ENCODE peak calls at places on chromosomes 4 and X, in ten cellular contexts. One of them, this sample, is unnamed.

GRCh38 chr4:41216294-41217019 is 2.1 kb upstream of the APBB2 start:
- DNase-seq in MM.1S: peak; percentile 72
- DNase-seq in GM12878: peak; percentile 55
- DNase-seq in PC-3: peak; percentile 83
- DNase-seq in astrocyte: peak; percentile 60
- DNase-seq in neural progenitor cell: peak; percentile 78
- DNase-seq in fibroblast of lung: peak; percentile 76
- DNase-seq in HepG2: peak; percentile 84
- DNase-seq in GM23248: peak; percentile 85
- DNase-seq in GM23338: peak; percentile 87
- DNase-seq in this sample: peak; percentile 75

GRCh38 chr4:1814453-1814852 is 21.4 kb downstream of the FGFR3 start:
- DNase-seq in MM.1S: no peak
- DNase-seq in GM23248: no peak
- DNase-seq in GM23338: no peak
- DNase-seq in neural progenitor cell: no peak
- DNase-seq in astrocyte: no peak
- DNase-seq in PC-3: no peak
- DNase-seq in HepG2: no peak
- DNase-seq in GM12878: no peak
- DNase-seq in fibroblast of lung: no peak
- DNase-seq in this sample: no peak

GRCh38 chrX:148629435-148629834 is 129.0 kb downstream of the AFF2 start:
- DNase-seq in GM23338: no peak
- DNase-seq in fibroblast of lung: no peak
- DNase-seq in MM.1S: no peak
- DNase-seq in GM23248: no peak
- DNase-seq in GM12878: no peak
- DNase-seq in HepG2: no peak
- DNase-seq in PC-3: no peak
- DNase-seq in astrocyte: no peak
- DNase-seq in neural progenitor cell: no peak
- DNase-seq in this sample: no peak

GRCh38 chr4:8001564-8002355 is 62.1 kb upstream of the AFAP1 start:
- DNase-seq in HepG2: no peak
- DNase-seq in MM.1S: no peak
- DNase-seq in PC-3: no peak
- DNase-seq in fibroblast of lung: no peak
- DNase-seq in GM23338: no peak
- DNase-seq in neural progenitor cell: no peak
- DNase-seq in astrocyte: no peak
- DNase-seq in GM23248: no peak
- DNase-seq in GM12878: no peak
- DNase-seq in this sample: no peak

GRCh38 chrX:70033348-70033747 is 16.4 kb downstream of the AWAT2 start:
- DNase-seq in fibroblast of lung: peak; percentile 40
- DNase-seq in GM23338: peak; percentile 76
- DNase-seq in neural progenitor cell: peak; percentile 57
- DNase-seq in GM23248: peak; percentile 48
- DNase-seq in astrocyte: no peak
- DNase-seq in GM12878: no peak
- DNase-seq in MM.1S: no peak
- DNase-seq in HepG2: peak; percentile 3
- DNase-seq in PC-3: peak; percentile 59
- DNase-seq in this sample: no peak

GRCh38 chr4:169167958-169168357 is 102.8 kb downstream of the SH3RF1 start:
- DNase-seq in GM12878: peak; percentile 35
- DNase-seq in GM23248: no peak
- DNase-seq in astrocyte: no peak
- DNase-seq in HepG2: no peak
- DNase-seq in MM.1S: no peak
- DNase-seq in GM23338: no peak
- DNase-seq in neural progenitor cell: no peak
- DNase-seq in fibroblast of lung: no peak
- DNase-seq in PC-3: no peak
- DNase-seq in this sample: no peak

GRCh38 chrX:110402091-110402854 is 43.6 kb downstream of the RTL9 start:
- DNase-seq in neural progenitor cell: no peak
- DNase-seq in GM23248: peak; percentile 86
- DNase-seq in GM12878: no peak
- DNase-seq in HepG2: no peak
- DNase-seq in MM.1S: no peak
- DNase-seq in fibroblast of lung: peak; percentile 69
- DNase-seq in GM23338: peak; percentile 33
- DNase-seq in astrocyte: peak; percentile 65
- DNase-seq in PC-3: peak; percentile 83
- DNase-seq in this sample: peak; percentile 79

GRCh38 chr4:81631958-81632439 is 160.3 kb upstream of the RASGEF1B start:
- DNase-seq in GM23248: peak; percentile 92
- DNase-seq in neural progenitor cell: no peak
- DNase-seq in MM.1S: peak; percentile 80
- DNase-seq in PC-3: peak; percentile 88
- DNase-seq in astrocyte: peak; percentile 82
- DNase-seq in GM23338: no peak
- DNase-seq in HepG2: peak; percentile 49
- DNase-seq in fibroblast of lung: peak; percentile 86
- DNase-seq in GM12878: no peak
- DNase-seq in this sample: peak; percentile 99

GRCh38 chrX:153880440-153880815 is 5.5 kb downstream of the L1CAM start:
- DNase-seq in MM.1S: no peak
- DNase-seq in fibroblast of lung: no peak
- DNase-seq in astrocyte: no peak
- DNase-seq in HepG2: no peak
- DNase-seq in neural progenitor cell: no peak
- DNase-seq in PC-3: no peak
- DNase-seq in GM23248: no peak
- DNase-seq in GM23338: no peak
- DNase-seq in GM12878: no peak
- DNase-seq in this sample: no peak

GRCh38 chrX:153882557-153882956 is 3.4 kb downstream of the L1CAM start:
- DNase-seq in HepG2: peak; percentile 5
- DNase-seq in neural progenitor cell: no peak
- DNase-seq in GM12878: no peak
- DNase-seq in MM.1S: no peak
- DNase-seq in GM23338: no peak
- DNase-seq in GM23248: no peak
- DNase-seq in PC-3: no peak
- DNase-seq in astrocyte: no peak
- DNase-seq in fibroblast of lung: no peak
- DNase-seq in this sample: no peak

GRCh38 chrX:153883163-153883843 is 2.7 kb downstream of the L1CAM start:
- DNase-seq in PC-3: no peak
- DNase-seq in astrocyte: no peak
- DNase-seq in GM23248: no peak
- DNase-seq in GM12878: no peak
- DNase-seq in HepG2: no peak
- DNase-seq in neural progenitor cell: no peak
- DNase-seq in GM23338: peak; percentile 38
- DNase-seq in MM.1S: no peak
- DNase-seq in fibroblast of lung: no peak
- DNase-seq in this sample: no peak

GRCh38 chrX:153881281-153881680 is 4.7 kb downstream of the L1CAM start:
- DNase-seq in PC-3: no peak
- DNase-seq in GM23248: no peak
- DNase-seq in fibroblast of lung: no peak
- DNase-seq in GM12878: no peak
- DNase-seq in GM23338: no peak
- DNase-seq in HepG2: no peak
- DNase-seq in MM.1S: no peak
- DNase-seq in astrocyte: no peak
- DNase-seq in neural progenitor cell: no peak
- DNase-seq in this sample: no peak

GRCh38 chrX:153882086-153882498 is 3.9 kb downstream of the L1CAM start:
- DNase-seq in MM.1S: no peak
- DNase-seq in HepG2: peak; percentile 84
- DNase-seq in neural progenitor cell: no peak
- DNase-seq in fibroblast of lung: no peak
- DNase-seq in astrocyte: no peak
- DNase-seq in GM23338: no peak
- DNase-seq in GM23248: peak; percentile 20
- DNase-seq in GM12878: no peak
- DNase-seq in PC-3: no peak
- DNase-seq in this sample: peak; percentile 50
- H3K4me3 ChIP-seq in MM.1S: no peak overlapping the region
- H3K4me3 ChIP-seq in HepG2: no peak overlapping the region
- H3K4me3 ChIP-seq in neural progenitor cell: no peak overlapping the region
- H3K4me3 ChIP-seq in fibroblast of lung: no peak overlapping the region
- H3K4me3 ChIP-seq in astrocyte: no peak overlapping the region
- H3K4me3 ChIP-seq in GM23338: no peak overlapping the region
- H3K4me3 ChIP-seq in GM23248: no peak overlapping the region
- H3K4me3 ChIP-seq in GM12878: no peak overlapping the region
- H3K4me3 ChIP-seq in PC-3: no peak overlapping the region
- H3K4me3 ChIP-seq in this sample: no peak overlapping the region

DNA sequence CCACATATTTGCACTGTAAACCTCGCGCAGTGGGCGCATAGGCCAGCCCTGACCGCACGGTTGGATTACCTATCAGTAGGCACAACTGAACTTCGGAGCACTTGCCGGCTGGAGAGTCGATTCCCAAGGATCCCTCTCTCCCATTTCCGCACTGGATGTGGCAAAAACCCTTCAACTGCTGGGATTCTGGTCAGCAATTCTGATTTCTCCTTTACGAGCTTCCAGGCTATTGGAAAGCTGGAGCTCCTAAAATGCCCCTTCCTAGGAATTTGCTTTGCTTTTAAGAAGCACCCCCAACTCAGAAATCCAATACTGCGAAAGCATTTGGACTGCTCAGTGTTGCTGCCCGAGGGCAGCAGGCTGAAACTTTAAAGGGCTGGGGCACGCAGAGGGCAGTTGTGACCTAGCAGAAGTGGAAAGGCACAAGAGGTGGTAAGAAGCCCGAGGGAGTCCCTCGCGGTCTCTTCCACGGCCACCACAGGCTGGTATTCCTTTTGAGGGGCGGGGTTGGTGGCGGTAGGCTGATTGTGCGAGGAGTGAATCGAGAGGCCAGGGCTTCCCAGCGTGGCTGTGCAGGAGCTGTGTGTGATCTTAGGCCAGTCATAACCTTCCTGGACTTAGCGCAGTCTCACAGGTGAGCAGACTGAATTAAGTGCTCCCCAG is 1.6 kb downstream of the ZAR1 start:
- DNase-seq in HepG2: no peak
- DNase-seq in fibroblast of lung: no peak
- DNase-seq in neural progenitor cell: no peak
- DNase-seq in astrocyte: no peak
- DNase-seq in PC-3: no peak
- DNase-seq in GM23248: no peak
- DNase-seq in GM23338: peak; percentile 18
- DNase-seq in MM.1S: no peak
- DNase-seq in GM12878: no peak
- DNase-seq in this sample: no peak
- TF ChIP-seq EZH2 in HepG2: no peak
- TF ChIP-seq EZH2 in fibroblast of lung: no peak
- TF ChIP-seq EZH2 in neural progenitor cell: no peak
- TF ChIP-seq EZH2 in astrocyte: peak; percentile 60
- TF ChIP-seq EZH2 in PC-3: no peak
- TF ChIP-seq EZH2 in GM23248: no peak
- TF ChIP-seq EZH2 in GM23338: peak; percentile 69
- TF ChIP-seq EZH2 in MM.1S: no peak
- TF ChIP-seq EZH2 in GM12878: no peak
- TF ChIP-seq EZH2 in this sample: no peak

GRCh38 chr4:113741971-113742370 is 19.6 kb downstream of the CAMK2D start:
- DNase-seq in PC-3: no peak
- DNase-seq in astrocyte: no peak
- DNase-seq in GM23248: no peak
- DNase-seq in GM12878: no peak
- DNase-seq in GM23338: no peak
- DNase-seq in HepG2: no peak
- DNase-seq in neural progenitor cell: no peak
- DNase-seq in MM.1S: no peak
- DNase-seq in fibroblast of lung: no peak
- DNase-seq in this sample: no peak

GRCh38 chr4:113745724-113746123 is 15.8 kb downstream of the CAMK2D start:
- DNase-seq in neural progenitor cell: no peak
- DNase-seq in fibroblast of lung: no peak
- DNase-seq in astrocyte: no peak
- DNase-seq in GM23338: no peak
- DNase-seq in GM23248: no peak
- DNase-seq in MM.1S: no peak
- DNase-seq in PC-3: no peak
- DNase-seq in GM12878: no peak
- DNase-seq in HepG2: no peak
- DNase-seq in this sample: no peak

GRCh38 chr4:113744667-113745241 is 16.8 kb downstream of the CAMK2D start:
- DNase-seq in fibroblast of lung: no peak
- DNase-seq in GM12878: no peak
- DNase-seq in astrocyte: no peak
- DNase-seq in MM.1S: no peak
- DNase-seq in HepG2: no peak
- DNase-seq in PC-3: no peak
- DNase-seq in GM23338: no peak
- DNase-seq in GM23248: no peak
- DNase-seq in neural progenitor cell: no peak
- DNase-seq in this sample: peak; percentile 2

GRCh38 chr4:113742643-113743042 is 18.9 kb downstream of the CAMK2D start:
- DNase-seq in GM12878: no peak
- DNase-seq in GM23248: no peak
- DNase-seq in fibroblast of lung: no peak
- DNase-seq in MM.1S: no peak
- DNase-seq in GM23338: no peak
- DNase-seq in PC-3: no peak
- DNase-seq in HepG2: no peak
- DNase-seq in astrocyte: no peak
- DNase-seq in neural progenitor cell: no peak
- DNase-seq in this sample: no peak

DNA sequence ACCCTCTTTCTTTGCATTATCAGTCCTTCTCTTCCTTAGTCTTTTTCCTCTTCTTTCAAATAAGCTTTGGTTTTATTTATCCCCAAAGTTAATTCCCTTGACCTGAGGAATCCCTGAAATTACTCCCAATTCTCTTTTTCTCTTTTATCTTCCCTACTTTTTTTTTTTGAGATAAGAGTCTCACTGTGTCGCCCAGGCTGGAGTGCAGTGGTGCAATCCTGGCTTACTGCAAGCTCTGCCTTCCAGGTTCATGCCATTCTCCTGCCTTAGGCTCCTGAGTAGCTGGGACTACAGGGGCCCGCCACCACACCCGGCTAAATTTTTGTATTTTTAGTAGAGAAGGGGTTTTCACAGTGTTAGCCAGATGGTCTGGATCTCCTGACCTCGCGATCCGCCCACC is 17.8 kb downstream of the CAMK2D start:
- DNase-seq in HepG2: no peak
- DNase-seq in GM12878: no peak
- DNase-seq in PC-3: no peak
- DNase-seq in GM23248: no peak
- DNase-seq in MM.1S: no peak
- DNase-seq in GM23338: no peak
- DNase-seq in fibroblast of lung: no peak
- DNase-seq in neural progenitor cell: no peak
- DNase-seq in astrocyte: no peak
- DNase-seq in this sample: no peak
- H4K20me1 ChIP-seq in HepG2: no peaks in the 10 kb centered on the region
- H4K20me1 ChIP-seq in GM12878: no peaks in the 10 kb centered on the region
- H4K20me1 ChIP-seq in PC-3: no peaks in the 10 kb centered on the region
- H4K20me1 ChIP-seq in GM23248: no peaks in the 10 kb centered on the region
- H4K20me1 ChIP-seq in MM.1S: no peaks in the 10 kb centered on the region
- H4K20me1 ChIP-seq in GM23338: no peaks in the 10 kb centered on the region
- H4K20me1 ChIP-seq in fibroblast of lung: no peaks in the 10 kb centered on the region
- H4K20me1 ChIP-seq in neural progenitor cell: no peaks in the 10 kb centered on the region
- H4K20me1 ChIP-seq in astrocyte: no peaks in the 10 kb centered on the region
- H4K20me1 ChIP-seq in this sample: no peaks in the 10 kb centered on the region

DNA sequence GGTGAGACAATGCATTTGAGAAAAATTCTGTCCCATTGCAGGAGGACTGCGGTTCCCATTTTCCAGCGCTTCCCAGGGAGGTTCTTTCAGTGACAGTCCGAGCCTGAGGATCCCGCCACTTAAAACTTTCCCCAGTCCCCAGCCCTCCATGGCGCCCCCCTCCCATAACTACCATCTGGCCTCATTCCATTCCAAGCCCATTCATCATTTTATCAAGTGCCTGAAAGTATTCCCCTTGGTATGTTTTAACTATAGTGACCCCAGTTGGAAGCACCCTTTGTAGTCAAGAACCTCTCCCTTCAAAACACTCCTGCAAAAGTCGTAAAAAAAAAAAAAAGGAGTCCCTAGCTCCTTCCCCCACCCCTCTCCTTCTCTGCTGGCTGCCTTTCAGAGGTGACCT is 1.2 kb downstream of the RASL11B start:
- DNase-seq in neural progenitor cell: peak; percentile 43
- DNase-seq in GM23248: no peak
- DNase-seq in GM23338: no peak
- DNase-seq in GM12878: no peak
- DNase-seq in HepG2: no peak
- DNase-seq in PC-3: no peak
- DNase-seq in MM.1S: no peak
- DNase-seq in astrocyte: no peak
- DNase-seq in fibroblast of lung: no peak
- DNase-seq in this sample: no peak
- H3K4me3 ChIP-seq in neural progenitor cell: peak overlapping the region; percentile 53
- H3K4me3 ChIP-seq in GM23248: no peak overlapping the region
- H3K4me3 ChIP-seq in GM23338: peak overlapping the region; percentile 98
- H3K4me3 ChIP-seq in GM12878: no peak overlapping the region
- H3K4me3 ChIP-seq in HepG2: no peak overlapping the region
- H3K4me3 ChIP-seq in PC-3: no peak overlapping the region
- H3K4me3 ChIP-seq in MM.1S: no peak overlapping the region
- H3K4me3 ChIP-seq in astrocyte: no peak overlapping the region
- H3K4me3 ChIP-seq in fibroblast of lung: no peak overlapping the region
- H3K4me3 ChIP-seq in this sample: no peak overlapping the region